ENCODE peak calls at places on chromosome 14, in five cellular contexts. One of them, this sample, is unnamed. For H3K36me3, the result is how much of the 10 kb centered on the place peaks cover.

GRCh38 chr14:52694761-52695480 is 437 bp downstream of the ERO1A start:
- DNase-seq in neural progenitor cell: peak
- DNase-seq in CD8-positive, alpha-beta T cell: peak
- DNase-seq in GM23338: peak
- DNase-seq in pancreas: peak
- DNase-seq in this sample: peak

GRCh38 chr14:93787465-93788306 is 599 bp downstream of the PRIMA1 start:
- DNase-seq in CD8-positive, alpha-beta T cell: no peak
- DNase-seq in pancreas: no peak
- DNase-seq in GM23338: peak
- DNase-seq in neural progenitor cell: peak
- DNase-seq in this sample: no peak

GRCh38 chr14:75334191-75335051 is 55.8 kb downstream of the FOS start:
- DNase-seq in neural progenitor cell: no peak
- DNase-seq in pancreas: no peak
- DNase-seq in CD8-positive, alpha-beta T cell: peak
- DNase-seq in GM23338: no peak
- DNase-seq in this sample: no peak

GRCh38 chr14:97705976-97706375 is 908.8 kb downstream of the VRK1 start:
- DNase-seq in pancreas: no peak
- DNase-seq in GM23338: no peak
- DNase-seq in neural progenitor cell: no peak
- DNase-seq in CD8-positive, alpha-beta T cell: no peak
- DNase-seq in this sample: no peak

GRCh38 chr14:85175556-85175955 is 354.4 kb upstream of the FLRT2 start:
- DNase-seq in CD8-positive, alpha-beta T cell: no peak
- DNase-seq in GM23338: no peak
- DNase-seq in neural progenitor cell: no peak
- DNase-seq in pancreas: no peak
- DNase-seq in this sample: no peak

GRCh38 chr14:75084513-75084912 is 15.1 kb downstream of the ZC2HC1C start:
- DNase-seq in CD8-positive, alpha-beta T cell: no peak
- DNase-seq in GM23338: no peak
- DNase-seq in pancreas: no peak
- DNase-seq in neural progenitor cell: no peak
- DNase-seq in this sample: peak

GRCh38 chr14:88727057-88727456 is 65.7 kb downstream of the EML5 start:
- DNase-seq in CD8-positive, alpha-beta T cell: no peak
- DNase-seq in GM23338: no peak
- DNase-seq in pancreas: no peak
- DNase-seq in neural progenitor cell: no peak
- DNase-seq in this sample: no peak

GRCh38 chr14:74599201-74599809 is 12.7 kb downstream of the LTBP2 start:
- DNase-seq in neural progenitor cell: no peak
- DNase-seq in pancreas: no peak
- DNase-seq in GM23338: no peak
- DNase-seq in CD8-positive, alpha-beta T cell: no peak
- DNase-seq in this sample: no peak

GRCh38 chr14:83184531-83184930 is 1650.9 kb upstream of the SEL1L start:
- DNase-seq in neural progenitor cell: no peak
- DNase-seq in GM23338: no peak
- DNase-seq in CD8-positive, alpha-beta T cell: no peak
- DNase-seq in pancreas: no peak
- DNase-seq in this sample: no peak

GRCh38 chr14:54291491-54292191 is 105.2 kb upstream of the CDKN3 start:
- DNase-seq in GM23338: peak
- DNase-seq in pancreas: no peak
- DNase-seq in neural progenitor cell: peak
- DNase-seq in CD8-positive, alpha-beta T cell: no peak
- DNase-seq in this sample: no peak

GRCh38 chr14:100392266-100392850 is 69.2 kb downstream of the SLC25A47 start:
- DNase-seq in pancreas: no peak
- DNase-seq in CD8-positive, alpha-beta T cell: no peak
- DNase-seq in neural progenitor cell: no peak
- DNase-seq in GM23338: no peak
- DNase-seq in this sample: no peak

GRCh38 chr14:105323663-105324062 is 9.1 kb downstream of the PACS2 start:
- DNase-seq in GM23338: no peak
- DNase-seq in CD8-positive, alpha-beta T cell: no peak
- DNase-seq in neural progenitor cell: no peak
- DNase-seq in pancreas: no peak
- DNase-seq in this sample: no peak

GRCh38 chr14:74218462-74218861 is 20.8 kb upstream of the VSX2 start:
- DNase-seq in pancreas: no peak
- DNase-seq in GM23338: no peak
- DNase-seq in neural progenitor cell: no peak
- DNase-seq in CD8-positive, alpha-beta T cell: no peak
- DNase-seq in this sample: no peak

GRCh38 chr14:92652413-92653151 is 95.8 kb downstream of the LGMN start:
- DNase-seq in GM23338: no peak
- DNase-seq in CD8-positive, alpha-beta T cell: peak
- DNase-seq in neural progenitor cell: no peak
- DNase-seq in pancreas: no peak
- DNase-seq in this sample: no peak

GRCh38 chr14:72801381-72801812 is 92.5 kb downstream of the DPF3 start:
- DNase-seq in CD8-positive, alpha-beta T cell: no peak
- DNase-seq in neural progenitor cell: no peak
- DNase-seq in pancreas: no peak
- DNase-seq in GM23338: no peak
- DNase-seq in this sample: no peak

GRCh38 chr14:77140937-77141591 is 527 bp downstream of the ZDHHC22 start:
- DNase-seq in CD8-positive, alpha-beta T cell: no peak
- DNase-seq in GM23338: peak
- DNase-seq in pancreas: peak
- DNase-seq in neural progenitor cell: peak
- DNase-seq in this sample: no peak

GRCh38 chr14:89625988-89626806 is 209.2 kb upstream of the FOXN3 start:
- DNase-seq in neural progenitor cell: no peak
- DNase-seq in pancreas: no peak
- DNase-seq in GM23338: no peak
- DNase-seq in CD8-positive, alpha-beta T cell: no peak
- DNase-seq in this sample: no peak

GRCh38 chr14:37711499-37712475 is 116.4 kb downstream of the TTC6 start:
- DNase-seq in CD8-positive, alpha-beta T cell: no peak
- DNase-seq in GM23338: no peak
- DNase-seq in pancreas: no peak
- DNase-seq in neural progenitor cell: no peak
- DNase-seq in this sample: no peak

GRCh38 chr14:94404561-94404960 is 16.2 kb upstream of the SERPINA1 start:
- DNase-seq in pancreas: no peak
- DNase-seq in CD8-positive, alpha-beta T cell: no peak
- DNase-seq in GM23338: no peak
- DNase-seq in neural progenitor cell: no peak
- DNase-seq in this sample: no peak

GRCh38 chr14:95446470-95446869 is 70.0 kb downstream of the SYNE3 start:
- DNase-seq in neural progenitor cell: no peak
- DNase-seq in pancreas: no peak
- DNase-seq in GM23338: no peak
- DNase-seq in CD8-positive, alpha-beta T cell: no peak
- DNase-seq in this sample: no peak

GRCh38 chr14:28375295-28375694 is 391.3 kb upstream of the FOXG1 start:
- DNase-seq in GM23338: peak
- DNase-seq in neural progenitor cell: peak
- DNase-seq in pancreas: no peak
- DNase-seq in CD8-positive, alpha-beta T cell: no peak
- DNase-seq in this sample: no peak

GRCh38 chr14:99125616-99126431 is 146.2 kb downstream of the BCL11B start:
- DNase-seq in neural progenitor cell: no peak
- DNase-seq in GM23338: no peak
- DNase-seq in CD8-positive, alpha-beta T cell: no peak
- DNase-seq in pancreas: no peak
- DNase-seq in this sample: peak

GRCh38 chr14:23104591-23105347 is at the start of gene CIROP:
- DNase-seq in CD8-positive, alpha-beta T cell: no peak
- DNase-seq in GM23338: no peak
- DNase-seq in neural progenitor cell: no peak
- DNase-seq in pancreas: no peak
- DNase-seq in this sample: no peak

GRCh38 chr14:98946995-98947394 is 325.0 kb downstream of the BCL11B start:
- DNase-seq in GM23338: peak
- DNase-seq in pancreas: no peak
- DNase-seq in neural progenitor cell: peak
- DNase-seq in CD8-positive, alpha-beta T cell: no peak
- DNase-seq in this sample: no peak

GRCh38 chr14:22866874-22867273 is 4.7 kb upstream of the LRP10 start:
- DNase-seq in neural progenitor cell: no peak
- DNase-seq in CD8-positive, alpha-beta T cell: no peak
- DNase-seq in pancreas: no peak
- DNase-seq in GM23338: no peak
- DNase-seq in this sample: no peak

GRCh38 chr14:75987201-75987970 is 1.8 kb downstream of the IFT43 start:
- DNase-seq in GM23338: no peak
- DNase-seq in pancreas: no peak
- DNase-seq in CD8-positive, alpha-beta T cell: no peak
- DNase-seq in neural progenitor cell: no peak
- DNase-seq in this sample: no peak

GRCh38 chr14:91315844-91316267 is 71.4 kb upstream of the GPR68 start:
- DNase-seq in GM23338: no peak
- DNase-seq in pancreas: no peak
- DNase-seq in CD8-positive, alpha-beta T cell: peak
- DNase-seq in neural progenitor cell: no peak
- DNase-seq in this sample: no peak

GRCh38 chr14:61438497-61438859 is 117.1 kb downstream of the PRKCH start:
- DNase-seq in pancreas: no peak
- DNase-seq in GM23338: no peak
- DNase-seq in neural progenitor cell: no peak
- DNase-seq in CD8-positive, alpha-beta T cell: no peak
- DNase-seq in this sample: no peak

GRCh38 chr14:61438036-61438435 is 116.7 kb downstream of the PRKCH start:
- DNase-seq in CD8-positive, alpha-beta T cell: no peak
- DNase-seq in neural progenitor cell: no peak
- DNase-seq in pancreas: no peak
- DNase-seq in GM23338: no peak
- DNase-seq in this sample: no peak

GRCh38 chr14:61439779-61440418 is 118.5 kb downstream of the PRKCH start:
- DNase-seq in CD8-positive, alpha-beta T cell: no peak
- DNase-seq in neural progenitor cell: no peak
- DNase-seq in GM23338: no peak
- DNase-seq in pancreas: no peak
- DNase-seq in this sample: no peak

GRCh38 chr14:61437383-61437782 is 116.0 kb downstream of the PRKCH start:
- DNase-seq in pancreas: no peak
- DNase-seq in CD8-positive, alpha-beta T cell: no peak
- DNase-seq in neural progenitor cell: no peak
- DNase-seq in GM23338: no peak
- DNase-seq in this sample: no peak

GRCh38 chr14:61438860-61439765 is 117.7 kb downstream of the PRKCH start:
- DNase-seq in neural progenitor cell: peak
- DNase-seq in pancreas: no peak
- DNase-seq in CD8-positive, alpha-beta T cell: no peak
- DNase-seq in GM23338: peak
- DNase-seq in this sample: peak
- TF ChIP-seq CTCF in neural progenitor cell: no peak
- TF ChIP-seq CTCF in pancreas: no peak
- TF ChIP-seq CTCF in CD8-positive, alpha-beta T cell: no peak
- TF ChIP-seq CTCF in GM23338: no peak
- TF ChIP-seq CTCF in this sample: no peak

GRCh38 chr14:24150061-24150460 is 2.8 kb downstream of the RNF31 start:
- DNase-seq in neural progenitor cell: no peak
- DNase-seq in GM23338: no peak
- DNase-seq in pancreas: no peak
- DNase-seq in CD8-positive, alpha-beta T cell: no peak
- DNase-seq in this sample: no peak

GRCh38 chr14:24150567-24150966 is 3.3 kb downstream of the RNF31 start:
- DNase-seq in GM23338: no peak
- DNase-seq in neural progenitor cell: no peak
- DNase-seq in CD8-positive, alpha-beta T cell: no peak
- DNase-seq in pancreas: no peak
- DNase-seq in this sample: no peak

GRCh38 chr14:24147761-24148428 is 597 bp downstream of the RNF31 start:
- DNase-seq in GM23338: no peak
- DNase-seq in pancreas: no peak
- DNase-seq in neural progenitor cell: no peak
- DNase-seq in CD8-positive, alpha-beta T cell: no peak
- DNase-seq in this sample: no peak

GRCh38 chr14:24150993-24151392 is 3.7 kb downstream of the RNF31 start:
- DNase-seq in neural progenitor cell: no peak
- DNase-seq in CD8-positive, alpha-beta T cell: no peak
- DNase-seq in GM23338: no peak
- DNase-seq in pancreas: peak
- DNase-seq in this sample: no peak

GRCh38 chr14:24149302-24149969 is 2.1 kb downstream of the RNF31 start:
- DNase-seq in GM23338: no peak
- DNase-seq in pancreas: no peak
- DNase-seq in neural progenitor cell: no peak
- DNase-seq in CD8-positive, alpha-beta T cell: no peak
- DNase-seq in this sample: no peak
- H3K36me3 ChIP-seq in GM23338: under half
- H3K36me3 ChIP-seq in pancreas: under half
- H3K36me3 ChIP-seq in neural progenitor cell: under half
- H3K36me3 ChIP-seq in CD8-positive, alpha-beta T cell: under half
- H3K36me3 ChIP-seq in this sample: under half

GRCh38 chr14:70073924-70074566 is 114.7 kb downstream of the SLC8A3 start:
- DNase-seq in pancreas: peak
- DNase-seq in GM23338: peak
- DNase-seq in CD8-positive, alpha-beta T cell: no peak
- DNase-seq in neural progenitor cell: peak
- DNase-seq in this sample: peak
- TF ChIP-seq CTCF in pancreas: peak
- TF ChIP-seq CTCF in GM23338: peak
- TF ChIP-seq CTCF in CD8-positive, alpha-beta T cell: peak
- TF ChIP-seq CTCF in neural progenitor cell: peak
- TF ChIP-seq CTCF in this sample: peak

GRCh38 chr14:31154956-31155355 is 52.6 kb downstream of the HECTD1 start:
- DNase-seq in neural progenitor cell: no peak
- DNase-seq in pancreas: no peak
- DNase-seq in GM23338: no peak
- DNase-seq in CD8-positive, alpha-beta T cell: no peak
- DNase-seq in this sample: no peak
- H3K36me3 ChIP-seq in neural progenitor cell: under half
- H3K36me3 ChIP-seq in pancreas: under half
- H3K36me3 ChIP-seq in GM23338: under half
- H3K36me3 ChIP-seq in CD8-positive, alpha-beta T cell: under half
- H3K36me3 ChIP-seq in this sample: under half

GRCh38 chr14:101862177-101862576 is 100.7 kb downstream of the PPP2R5C start:
- DNase-seq in pancreas: no peak
- DNase-seq in neural progenitor cell: no peak
- DNase-seq in CD8-positive, alpha-beta T cell: no peak
- DNase-seq in GM23338: no peak
- DNase-seq in this sample: no peak
- TF ChIP-seq CTCF in pancreas: no peak
- TF ChIP-seq CTCF in neural progenitor cell: no peak
- TF ChIP-seq CTCF in CD8-positive, alpha-beta T cell: no peak
- TF ChIP-seq CTCF in GM23338: no peak
- TF ChIP-seq CTCF in this sample: no peak

DNA sequence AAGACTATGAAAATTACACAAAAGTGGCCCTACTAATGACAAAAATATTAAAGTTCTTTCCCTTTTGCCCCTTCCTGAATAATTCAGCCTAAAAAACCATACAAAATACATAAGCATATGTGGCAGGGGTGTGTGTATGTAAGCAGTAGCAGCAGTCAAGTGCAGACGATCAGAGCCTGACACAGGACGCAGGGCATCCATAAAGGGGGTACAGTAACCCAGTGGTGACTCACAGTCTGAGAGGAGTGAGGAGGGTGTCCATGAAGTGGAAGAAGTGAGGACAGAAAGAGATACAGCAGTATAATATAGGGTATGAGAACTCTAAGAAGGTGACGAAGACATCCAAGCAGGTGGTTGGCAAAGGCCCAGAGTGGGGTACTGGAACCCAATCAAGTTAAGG is 56.7 kb downstream of the RALGAPA1 start:
- DNase-seq in pancreas: no peak
- DNase-seq in GM23338: no peak
- DNase-seq in CD8-positive, alpha-beta T cell: no peak
- DNase-seq in neural progenitor cell: no peak
- DNase-seq in this sample: no peak
- H3K36me3 ChIP-seq in pancreas: under half
- H3K36me3 ChIP-seq in GM23338: under half
- H3K36me3 ChIP-seq in CD8-positive, alpha-beta T cell: under half
- H3K36me3 ChIP-seq in neural progenitor cell: under half
- H3K36me3 ChIP-seq in this sample: under half

This sample was measured in colonic mucosa.